ENCODE peak calls at places on chromosome 3, in six cellular contexts. One of them, this sample, is unnamed.

GRCh38 chr3:48236531-48236930 is 4.4 kb upstream of the ZNF589 start:
- DNase-seq in psoas muscle: no peak
- DNase-seq in uterus: no peak
- DNase-seq in cardiac muscle cell: no peak
- DNase-seq in fibroblast of mammary gland: no peak
- DNase-seq in A549: no peak
- DNase-seq in this sample: no peak

GRCh38 chr3:125024817-125025216 is 31.0 kb downstream of the HEG1 start:
- DNase-seq in psoas muscle: peak
- DNase-seq in uterus: no peak
- DNase-seq in cardiac muscle cell: peak
- DNase-seq in fibroblast of mammary gland: peak
- DNase-seq in A549: no peak
- DNase-seq in this sample: no peak

GRCh38 chr3:124926426-124927116 is 8.0 kb downstream of the MUC13 start:
- DNase-seq in psoas muscle: no peak
- DNase-seq in uterus: no peak
- DNase-seq in cardiac muscle cell: no peak
- DNase-seq in fibroblast of mammary gland: peak
- DNase-seq in A549: no peak
- DNase-seq in this sample: no peak

GRCh38 chr3:129184396-129184656 is 630 bp upstream of the CNBP start:
- DNase-seq in psoas muscle: no peak
- DNase-seq in uterus: no peak
- DNase-seq in cardiac muscle cell: peak
- DNase-seq in fibroblast of mammary gland: no peak
- DNase-seq in A549: peak
- DNase-seq in this sample: peak

GRCh38 chr3:145006291-145006690 is 1034.7 kb downstream of the DIPK2A start:
- DNase-seq in psoas muscle: no peak
- DNase-seq in uterus: no peak
- DNase-seq in cardiac muscle cell: no peak
- DNase-seq in fibroblast of mammary gland: no peak
- DNase-seq in A549: no peak
- DNase-seq in this sample: no peak

GRCh38 chr3:186121968-186122367 is 13.1 kb upstream of the ETV5 start:
- DNase-seq in psoas muscle: no peak
- DNase-seq in uterus: no peak
- DNase-seq in cardiac muscle cell: peak
- DNase-seq in fibroblast of mammary gland: no peak
- DNase-seq in A549: no peak
- DNase-seq in this sample: no peak

GRCh38 chr3:37229740-37230139 is 55.4 kb upstream of the LRRFIP2 start:
- DNase-seq in psoas muscle: no peak
- DNase-seq in uterus: no peak
- DNase-seq in cardiac muscle cell: peak
- DNase-seq in fibroblast of mammary gland: no peak
- DNase-seq in A549: peak
- DNase-seq in this sample: no peak

GRCh38 chr3:129593595-129594339 is 12.7 kb downstream of the PLXND1 start:
- DNase-seq in psoas muscle: no peak
- DNase-seq in uterus: no peak
- DNase-seq in cardiac muscle cell: no peak
- DNase-seq in fibroblast of mammary gland: no peak
- DNase-seq in A549: no peak
- DNase-seq in this sample: no peak

GRCh38 chr3:40387001-40387894 is at the start of gene ENTPD3:
- DNase-seq in psoas muscle: no peak
- DNase-seq in uterus: no peak
- DNase-seq in cardiac muscle cell: peak
- DNase-seq in fibroblast of mammary gland: no peak
- DNase-seq in A549: no peak
- DNase-seq in this sample: no peak

DNA sequence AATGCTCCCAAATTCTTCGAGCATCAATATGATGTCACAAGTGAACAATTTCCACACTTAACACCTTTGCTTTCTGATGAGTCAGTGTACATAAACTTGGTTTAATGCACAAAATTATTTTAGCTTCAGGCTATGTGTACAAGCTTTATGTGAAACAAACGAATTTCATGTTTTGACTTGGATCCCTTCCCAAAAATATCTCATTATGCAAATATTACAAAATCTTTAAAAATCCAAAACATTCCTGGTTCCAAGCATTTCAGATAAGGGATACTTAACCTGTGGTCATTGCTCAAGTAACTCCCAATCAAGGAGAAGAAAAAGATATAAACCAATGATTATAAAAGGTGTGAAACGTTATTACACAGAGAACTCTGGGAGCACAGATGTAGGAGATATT is 25.2 kb downstream of the RAB5A start:
- DNase-seq in psoas muscle: no peak
- DNase-seq in uterus: no peak
- DNase-seq in cardiac muscle cell: no peak
- DNase-seq in fibroblast of mammary gland: peak
- DNase-seq in A549: peak
- DNase-seq in this sample: no peak
- H3K4me3 ChIP-seq in psoas muscle: no peak
- H3K4me3 ChIP-seq in uterus: no peak
- H3K4me3 ChIP-seq in cardiac muscle cell: no peak
- H3K4me3 ChIP-seq in fibroblast of mammary gland: no peak
- H3K4me3 ChIP-seq in A549: no peak
- H3K4me3 ChIP-seq in this sample: no peak

DNA sequence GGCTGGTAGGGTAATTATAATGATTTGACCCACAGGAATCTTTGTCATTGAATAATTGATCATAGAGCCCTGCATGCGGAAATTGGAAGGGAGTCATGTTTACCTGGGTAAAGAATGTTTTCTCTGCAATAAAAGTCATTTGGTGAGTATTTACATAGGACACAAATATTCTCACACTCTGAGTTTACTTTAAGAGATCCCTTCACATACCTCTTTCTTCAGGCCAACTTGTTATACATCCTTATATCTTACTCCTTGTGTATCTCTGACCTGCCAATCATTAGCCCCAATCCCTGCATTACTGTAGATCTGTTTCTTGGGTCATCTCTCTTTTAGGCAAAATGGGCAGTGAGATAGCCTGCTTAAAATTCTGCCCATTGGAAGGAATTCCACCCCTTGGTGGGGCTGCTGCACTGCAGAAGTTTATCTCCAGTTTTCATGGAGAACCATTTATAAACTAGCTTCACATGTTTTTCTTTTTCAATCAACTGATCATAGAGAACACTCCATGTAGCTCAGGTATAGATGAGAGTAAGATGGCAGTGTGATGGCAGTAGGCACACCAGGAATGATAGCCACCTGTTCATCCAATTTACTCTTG is 46.2 kb downstream of the ILDR1 start:
- DNase-seq in psoas muscle: no peak
- DNase-seq in uterus: no peak
- DNase-seq in cardiac muscle cell: no peak
- DNase-seq in fibroblast of mammary gland: no peak
- DNase-seq in A549: no peak
- DNase-seq in this sample: no peak
- TF ChIP-seq CTCF in psoas muscle: no peak
- TF ChIP-seq CTCF in uterus: no peak
- TF ChIP-seq CTCF in cardiac muscle cell: no peak
- TF ChIP-seq CTCF in fibroblast of mammary gland: no peak
- TF ChIP-seq CTCF in A549: no peak
- TF ChIP-seq CTCF in this sample: peak

DNA sequence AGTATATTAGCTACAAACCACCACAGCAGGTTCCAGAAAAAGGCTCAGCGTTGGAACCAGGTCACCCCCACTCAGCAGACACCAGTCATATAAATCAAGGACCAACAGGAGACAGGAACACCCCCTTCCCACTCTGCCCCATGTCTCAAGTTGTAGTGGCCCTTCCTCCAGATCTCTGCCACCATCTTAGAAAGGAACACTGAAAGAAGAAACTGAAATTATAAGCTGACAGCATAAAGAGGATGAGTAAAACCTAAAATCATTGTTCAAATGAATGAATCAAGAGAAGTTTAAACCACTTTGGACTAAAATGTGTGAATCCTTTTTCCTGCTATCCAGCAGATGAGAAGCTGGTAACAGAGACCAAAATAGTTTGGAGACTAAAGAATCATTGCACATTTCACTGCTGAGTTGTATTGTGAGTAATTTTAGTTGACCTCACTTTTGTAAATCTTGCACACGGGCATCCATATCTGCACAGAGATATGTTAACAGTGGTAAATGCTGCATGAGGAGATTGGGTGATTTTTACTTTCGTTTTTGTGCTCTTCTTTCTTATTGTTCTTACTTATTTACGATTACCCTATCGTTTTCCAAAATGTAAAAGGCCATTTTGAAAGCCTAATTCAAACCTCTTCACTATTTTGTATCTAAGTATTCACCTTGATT is 19.8 kb downstream of the CCR3 start:
- DNase-seq in psoas muscle: no peak
- DNase-seq in uterus: no peak
- DNase-seq in cardiac muscle cell: no peak
- DNase-seq in fibroblast of mammary gland: no peak
- DNase-seq in A549: no peak
- DNase-seq in this sample: no peak
- H3K4me3 ChIP-seq in psoas muscle: no peak
- H3K4me3 ChIP-seq in uterus: no peak
- H3K4me3 ChIP-seq in cardiac muscle cell: no peak
- H3K4me3 ChIP-seq in fibroblast of mammary gland: no peak
- H3K4me3 ChIP-seq in A549: no peak
- H3K4me3 ChIP-seq in this sample: no peak

DNA sequence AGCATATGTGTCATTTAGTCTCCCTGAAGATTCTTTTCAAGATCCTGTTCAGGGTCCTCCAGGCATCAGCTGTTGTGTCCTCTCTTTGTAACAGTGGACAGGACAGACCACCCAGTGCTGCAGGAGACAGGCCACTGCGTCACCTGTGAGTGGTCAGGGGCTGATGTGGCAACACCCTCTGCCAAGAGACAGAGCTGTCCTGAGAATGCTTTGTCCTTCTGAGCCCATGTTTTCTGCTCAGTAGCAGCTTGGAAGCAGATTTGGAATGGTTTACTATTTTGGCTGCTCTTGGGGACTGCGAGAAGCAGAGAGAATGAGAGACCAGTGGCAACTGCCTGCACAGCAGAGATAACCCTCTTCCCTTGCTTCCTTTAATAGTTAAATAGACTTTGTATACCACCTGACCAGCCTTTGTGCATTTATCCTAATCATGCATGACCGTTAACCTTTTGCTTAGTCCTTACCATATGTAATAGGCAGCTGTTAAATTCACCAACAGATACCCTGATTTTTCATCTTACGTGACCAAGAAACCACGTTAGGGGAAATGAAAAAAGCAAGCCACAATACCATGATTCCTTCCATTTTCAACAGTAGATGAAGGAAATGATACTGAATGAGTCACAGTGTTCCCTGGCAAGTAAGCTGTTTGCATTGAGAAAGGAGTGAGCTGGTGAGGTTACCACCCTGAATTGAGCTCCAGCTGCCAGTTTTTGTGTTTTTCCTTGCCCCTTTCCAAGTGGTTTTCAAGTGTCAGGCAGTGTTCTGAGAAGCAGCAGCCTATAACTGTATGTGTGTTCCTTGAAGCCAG is 35.5 kb downstream of the B3GALNT1 start:
- DNase-seq in psoas muscle: no peak
- DNase-seq in uterus: no peak
- DNase-seq in cardiac muscle cell: no peak
- DNase-seq in fibroblast of mammary gland: peak
- DNase-seq in A549: peak
- DNase-seq in this sample: peak
- TF ChIP-seq CTCF in psoas muscle: no peak
- TF ChIP-seq CTCF in uterus: no peak
- TF ChIP-seq CTCF in cardiac muscle cell: no peak
- TF ChIP-seq CTCF in fibroblast of mammary gland: no peak
- TF ChIP-seq CTCF in A549: no peak
- TF ChIP-seq CTCF in this sample: no peak

GRCh38 chr3:32200991-32201758 is 37.3 kb upstream of the CMTM8 start:
- DNase-seq in psoas muscle: peak
- DNase-seq in uterus: no peak
- DNase-seq in cardiac muscle cell: no peak
- DNase-seq in fibroblast of mammary gland: peak
- DNase-seq in A549: no peak
- DNase-seq in this sample: no peak
- H3K4me3 ChIP-seq in psoas muscle: no peak
- H3K4me3 ChIP-seq in uterus: no peak
- H3K4me3 ChIP-seq in cardiac muscle cell: no peak
- H3K4me3 ChIP-seq in fibroblast of mammary gland: no peak
- H3K4me3 ChIP-seq in A549: no peak
- H3K4me3 ChIP-seq in this sample: no peak